ENCODE peak calls at places on chromosomes 12 and 14, in ten cellular contexts. F is aorta; U is suprapubic skin; Z is GM06990; L is heart left ventricle; X is neural progenitor cell; E is psoas muscle; G is endodermal cell; S is left ventricle myocardium inferior; M is effector memory CD4-positive, alpha-beta T cell. H is an unnamed sample. For H3K27me3, the result is how much of the 10 kb centered on the place peaks cover.

GRCh38 chr14:68794856-68795601 is 2.2 kb upstream of the ZFP36L1 start:
- DNase-seq in F (peak), U (peak), Z (peak), L (no peak), X (peak), E (no peak), G (peak), S (no peak), M (no peak), H (peak)

GRCh38 chr14:46250113-46250703 is 401.4 kb downstream of the RPL10L start:
- DNase-seq in F (no peak), U (no peak), Z (no peak), L (no peak), X (peak), E (no peak), G (no peak), S (no peak), M (no peak), H (peak)

GRCh38 chr12:120504587-120504986 is 8.7 kb downstream of the DYNLL1 start:
- DNase-seq in F (no peak), U (no peak), Z (no peak), L (no peak), X (no peak), E (no peak), G (no peak), S (no peak), M (no peak), H (peak)

GRCh38 chr12:31868980-31869379 is 90.2 kb upstream of the RESF1 start:
- DNase-seq in F (no peak), U (no peak), Z (no peak), L (peak), X (no peak), E (no peak), G (no peak), S (peak), M (no peak), H (no peak)

GRCh38 chr12:76713130-76713529 is 50.8 kb upstream of the ZDHHC17 start:
- DNase-seq in F (no peak), U (no peak), Z (no peak), L (no peak), X (peak), E (no peak), G (peak), S (no peak), M (no peak), H (peak)

GRCh38 chr12:112112423-112113132 is 4.0 kb upstream of the NAA25 start:
- DNase-seq in F (no peak), U (peak), Z (no peak), L (no peak), X (no peak), E (no peak), G (peak), S (no peak), M (no peak), H (peak)

GRCh38 chr14:101543814-101544213 is 17.5 kb upstream of the DIO3 start:
- DNase-seq in F (no peak), U (no peak), Z (no peak), L (no peak), X (no peak), E (no peak), G (no peak), S (no peak), M (no peak), H (no peak)

GRCh38 chr14:71764701-71765347 is 167.4 kb upstream of the RGS6 start:
- DNase-seq in F (no peak), U (no peak), Z (no peak), L (no peak), X (peak), E (no peak), G (peak), S (no peak), M (no peak), H (no peak)

GRCh38 chr14:61460853-61461611 is 139.7 kb downstream of the PRKCH start:
- DNase-seq in F (no peak), U (no peak), Z (no peak), L (no peak), X (no peak), E (no peak), G (no peak), S (no peak), M (peak), H (no peak)

GRCh38 chr14:100448376-100448775 is 125.2 kb downstream of the SLC25A47 start:
- DNase-seq in F (no peak), U (no peak), Z (no peak), L (no peak), X (no peak), E (no peak), G (peak), S (no peak), M (no peak), H (no peak)

GRCh38 chr14:60151715-60152114 is 13.5 kb downstream of the DHRS7 start:
- DNase-seq in F (peak), U (peak), Z (no peak), L (peak), X (no peak), E (peak), G (no peak), S (peak), M (peak), H (no peak)

GRCh38 chr14:72745991-72746980 is 147.6 kb downstream of the DPF3 start:
- DNase-seq in F (no peak), U (no peak), Z (no peak), L (no peak), X (no peak), E (peak), G (no peak), S (no peak), M (no peak), H (no peak)

GRCh38 chr14:29759521-29760340 is 167.9 kb downstream of the PRKD1 start:
- DNase-seq in F (no peak), U (no peak), Z (peak), L (no peak), X (no peak), E (no peak), G (no peak), S (no peak), M (no peak), H (no peak)

GRCh38 chr14:76920572-76921175 is 94.5 kb downstream of the LRRC74A start:
- DNase-seq in F (no peak), U (no peak), Z (no peak), L (no peak), X (peak), E (no peak), G (no peak), S (no peak), M (no peak), H (peak)

GRCh38 chr14:84482256-84483071 is 1047.5 kb upstream of the FLRT2 start:
- DNase-seq in F (no peak), U (no peak), Z (no peak), L (no peak), X (peak), E (no peak), G (no peak), S (no peak), M (no peak), H (no peak)

GRCh38 chr12:99367181-99367580 is 280.4 kb upstream of the GARIN6 start:
- DNase-seq in F (no peak), U (no peak), Z (no peak), L (no peak), X (no peak), E (no peak), G (no peak), S (no peak), M (no peak), H (no peak)

GRCh38 chr12:100279612-100280244 is 12.8 kb downstream of the SCYL2 start:
- DNase-seq in F (no peak), U (no peak), Z (no peak), L (no peak), X (peak), E (no peak), G (no peak), S (no peak), M (no peak), H (peak)

GRCh38 chr14:65230287-65230728 is 128.0 kb upstream of the MAX start:
- DNase-seq in F (no peak), U (no peak), Z (no peak), L (peak), X (no peak), E (no peak), G (no peak), S (peak), M (no peak), H (no peak)

GRCh38 chr14:104794099-104794498 is 1.4 kb downstream of the AKT1 start:
- DNase-seq in F (no peak), U (no peak), Z (peak), L (no peak), X (peak), E (peak), G (peak), S (no peak), M (no peak), H (peak)

GRCh38 chr14:78202178-78202577 is 32.0 kb downstream of the NRXN3 start:
- DNase-seq in F (no peak), U (no peak), Z (peak), L (no peak), X (no peak), E (no peak), G (no peak), S (no peak), M (no peak), H (no peak)

GRCh38 chr14:60164717-60165546 is at the start of gene DHRS7:
- DNase-seq in F (peak), U (peak), Z (peak), L (peak), X (peak), E (peak), G (peak), S (peak), M (peak), H (peak)

GRCh38 chr12:4011597-4011996 is 138.4 kb upstream of the PARP11 start:
- DNase-seq in F (no peak), U (no peak), Z (no peak), L (no peak), X (no peak), E (no peak), G (no peak), S (no peak), M (no peak), H (no peak)

GRCh38 chr12:25155031-25155576 is 39.9 kb downstream of the DNAI7 start:
- DNase-seq in F (no peak), U (no peak), Z (peak), L (no peak), X (peak), E (no peak), G (no peak), S (no peak), M (no peak), H (peak)

GRCh38 chr14:92952497-92953298 is 29.7 kb downstream of the CHGA start:
- DNase-seq in F (no peak), U (no peak), Z (no peak), L (peak), X (no peak), E (no peak), G (no peak), S (peak), M (no peak), H (no peak)

GRCh38 chr14:99752486-99753121 is 40.6 kb upstream of the EML1 start:
- DNase-seq in F (peak), U (no peak), Z (no peak), L (no peak), X (no peak), E (no peak), G (no peak), S (peak), M (no peak), H (peak)

GRCh38 chr12:34290191-34290995 is 268.1 kb downstream of the ALG10 start:
- DNase-seq in F (peak), U (peak), Z (no peak), L (peak), X (no peak), E (no peak), G (peak), S (peak), M (no peak), H (no peak)

GRCh38 chr14:64937821-64938193 is 4.7 kb downstream of the GPX2 start:
- DNase-seq in F (no peak), U (no peak), Z (no peak), L (no peak), X (no peak), E (no peak), G (peak), S (no peak), M (no peak), H (no peak)

GRCh38 chr14:24895243-24895583 is 154.7 kb downstream of the STXBP6 start:
- DNase-seq in F (no peak), U (no peak), Z (no peak), L (no peak), X (peak), E (no peak), G (no peak), S (no peak), M (no peak), H (no peak)

GRCh38 chr12:58087428-58088117 is 146.2 kb downstream of the ATP23 start:
- DNase-seq in F (no peak), U (no peak), Z (no peak), L (no peak), X (peak), E (no peak), G (peak), S (no peak), M (no peak), H (peak)

GRCh38 chr14:51652168-51653095 is 722 bp downstream of the FRMD6 start:
- DNase-seq in F (peak), U (no peak), Z (no peak), L (peak), X (peak), E (no peak), G (peak), S (peak), M (no peak), H (peak)

GRCh38 chr12:51970904-51971646 is 19.6 kb downstream of the ACVR1B start:
- DNase-seq in F (no peak), U (peak), Z (peak), L (no peak), X (peak), E (no peak), G (peak), S (no peak), M (peak), H (peak)

GRCh38 chr14:22152901-22153300 is 436.1 kb downstream of the DAD1 start:
- DNase-seq in F (no peak), U (no peak), Z (no peak), L (no peak), X (no peak), E (no peak), G (no peak), S (no peak), M (no peak), H (no peak)

GRCh38 chr14:23663127-23663526 is 27.0 kb downstream of the DHRS2 start:
- DNase-seq in F (no peak), U (no peak), Z (no peak), L (no peak), X (no peak), E (no peak), G (no peak), S (no peak), M (no peak), H (no peak)
- H3K4me3 ChIP-seq in F (no peak), U (no peak), Z (no peak), L (no peak), X (no peak), E (no peak), G (no peak), S (no peak), M (no peak), H (no peak)

GRCh38 chr14:88323086-88323519 is at the start of gene KCNK10:
- DNase-seq in F (no peak), U (no peak), Z (no peak), L (no peak), X (peak), E (no peak), G (no peak), S (no peak), M (no peak), H (peak)
- H3K27me3 ChIP-seq in F (under half), U (half or more), Z (under half), L (half or more), X (half or more), E (under half), G (half or more), S (half or more), M (under half), H (half or more)

GRCh38 chr12:77916276-77916675 is 85.6 kb downstream of the NAV3 start:
- DNase-seq in F (no peak), U (no peak), Z (no peak), L (no peak), X (peak), E (no peak), G (no peak), S (no peak), M (no peak), H (no peak)

GRCh38 chr12:77914089-77914488 is 83.4 kb downstream of the NAV3 start:
- DNase-seq in F (no peak), U (no peak), Z (no peak), L (no peak), X (no peak), E (no peak), G (no peak), S (no peak), M (no peak), H (no peak)
- H3K4me3 ChIP-seq in F (no peak), U (no peak), Z (no peak), L (no peak), X (no peak), E (no peak), G (no peak), S (no peak), M (no peak), H (no peak)

GRCh38 chr12:13745100-13745678 is 236.2 kb downstream of the GRIN2B start:
- DNase-seq in F (no peak), U (no peak), Z (no peak), L (no peak), X (peak), E (no peak), G (no peak), S (no peak), M (no peak), H (no peak)
- H3K27me3 ChIP-seq in F (under half), U (under half), Z (under half), L (under half), X (under half), E (under half), G (half or more), S (half or more), M (under half), H (under half)

GRCh38 chr12:127455347-127456265 is 811.4 kb upstream of the TMEM132C start:
- DNase-seq in F (peak), U (no peak), Z (no peak), L (no peak), X (peak), E (no peak), G (peak), S (no peak), M (no peak), H (peak)
- H3K4me3 ChIP-seq in F (peak), U (peak), Z (no peak), L (no peak), X (peak), E (no peak), G (peak), S (peak), M (no peak), H (peak)

GRCh38 chr12:53998174-53998899 is 1.6 kb upstream of the HOXC9 start:
- DNase-seq in F (no peak), U (no peak), Z (no peak), L (no peak), X (no peak), E (no peak), G (no peak), S (no peak), M (no peak), H (no peak)
- H3K27me3 ChIP-seq in F (under half), U (under half), Z (under half), L (half or more), X (half or more), E (under half), G (half or more), S (half or more), M (half or more), H (half or more)

H was measured in H7.